ENCODE peak calls at places on chromosomes 16 and 17, in four cellular contexts. M is adrenal gland, P is tibial nerve, K is thoracic aorta. E is an unnamed sample.

GRCh38 chr17:44220211-44221071 is 966 bp upstream of the UBTF start:
- DNase-seq in M (peak; percentile 61), P (no peak), K (no peak), E (no peak)

GRCh38 chr16:64910351-64910750 is 211.5 kb downstream of the CDH11 start:
- DNase-seq in M (peak; percentile 42), P (no peak), K (peak; percentile 19), E (peak; percentile 71)

GRCh38 chr17:68057531-68057952 is 22.0 kb downstream of the KPNA2 start:
- DNase-seq in M (peak; percentile 40), P (no peak), K (no peak), E (no peak)

GRCh38 chr17:7922499-7923289 is 6.6 kb upstream of the RNF227 start:
- DNase-seq in M (peak; percentile 87), P (peak; percentile 81), K (peak; percentile 52), E (peak; percentile 37)

GRCh38 chr16:55494994-55495421 is 13.9 kb upstream of the LPCAT2 start:
- DNase-seq in M (peak; percentile 55), P (peak; percentile 81), K (no peak), E (peak; percentile 87)

GRCh38 chr17:49104511-49105074 is 28.0 kb upstream of the B4GALNT2 start:
- DNase-seq in M (no peak), P (no peak), K (no peak), E (no peak)

GRCh38 chr17:3730881-3731429 is 7.3 kb downstream of the HASPIN start:
- DNase-seq in M (no peak), P (no peak), K (no peak), E (no peak)

GRCh38 chr17:46758614-46759013 is 59.9 kb downstream of the WNT3 start:
- DNase-seq in M (no peak), P (no peak), K (no peak), E (no peak)

GRCh38 chr16:56911771-56912541 is 20.0 kb upstream of the HERPUD1 start:
- DNase-seq in M (peak; percentile 48), P (peak; percentile 36), K (no peak), E (no peak)

GRCh38 chr17:62712011-62712615 is 84.6 kb downstream of the MRC2 start:
- DNase-seq in M (no peak), P (no peak), K (no peak), E (no peak)

GRCh38 chr16:24036038-24036543 is 200.3 kb downstream of the PRKCB start:
- DNase-seq in M (no peak), P (no peak), K (no peak), E (no peak)

GRCh38 chr17:69967910-69968411 is 107.1 kb upstream of the KCNJ16 start:
- DNase-seq in M (no peak), P (no peak), K (no peak), E (peak; percentile 80)

GRCh38 chr17:45040459-45040858 is 11.0 kb downstream of the DCAKD start:
- DNase-seq in M (no peak), P (no peak), K (no peak), E (no peak)

GRCh38 chr17:4939554-4939803 is 367 bp downstream of the SLC25A11 start:
- DNase-seq in M (peak; percentile 61), P (no peak), K (no peak), E (no peak)

GRCh38 chr17:7561028-7561575 is 617 bp upstream of the SENP3 start:
- DNase-seq in M (peak; percentile 96), P (peak; percentile 87), K (peak; percentile 70), E (peak; percentile 61)

GRCh38 chr16:55331648-55332185 is 7.7 kb downstream of the IRX6 start:
- DNase-seq in M (no peak), P (no peak), K (no peak), E (no peak)

GRCh38 chr17:20085283-20085875 is 76.2 kb downstream of the SPECC1 start:
- DNase-seq in M (no peak), P (no peak), K (no peak), E (no peak)

GRCh38 chr16:57147381-57148191 is 38.3 kb downstream of the PSME3IP1 start:
- DNase-seq in M (no peak), P (no peak), K (no peak), E (no peak)

GRCh38 chr17:15945493-15946209 is 721 bp downstream of the ADORA2B start:
- DNase-seq in M (no peak), P (no peak), K (no peak), E (no peak)

GRCh38 chr16:50300942-50301625 is 34.7 kb downstream of the ADCY7 start:
- DNase-seq in M (no peak), P (no peak), K (no peak), E (no peak)

GRCh38 chr16:66935319-66936011 is at the start of gene CES2:
- DNase-seq in M (peak; percentile 87), P (no peak), K (no peak), E (no peak)

GRCh38 chr16:11431915-11432465 is 86.7 kb downstream of the RMI2 start:
- DNase-seq in M (no peak), P (no peak), K (no peak), E (no peak)

GRCh38 chr17:71260366-71260765 is 860.5 kb upstream of the SOX9 start:
- DNase-seq in M (no peak), P (no peak), K (no peak), E (no peak)

GRCh38 chr16:24257965-24258364 is 1.8 kb downstream of the CACNG3 start:
- DNase-seq in M (no peak), P (no peak), K (no peak), E (no peak)

GRCh38 chr17:17435323-17435722 is 41.5 kb upstream of the MED9 start:
- DNase-seq in M (no peak), P (no peak), K (no peak), E (peak; percentile 92)

GRCh38 chr17:27906238-27906603 is 13.1 kb upstream of the LYRM9 start:
- DNase-seq in M (no peak), P (no peak), K (no peak), E (no peak)

GRCh38 chr17:40303706-40304450 is 5.1 kb upstream of the RARA start:
- DNase-seq in M (no peak), P (no peak), K (no peak), E (no peak)

GRCh38 chr17:48756816-48757215 is 28.3 kb upstream of the HOXB13 start:
- DNase-seq in M (no peak), P (no peak), K (no peak), E (no peak)

GRCh38 chr16:52547834-52548215 is 882 bp upstream of the TOX3 start:
- DNase-seq in M (no peak), P (no peak), K (no peak), E (no peak)

GRCh38 chr16:49377196-49377755 is 3.7 kb downstream of the C16orf78 start:
- DNase-seq in M (no peak), P (no peak), K (no peak), E (no peak)

GRCh38 chr17:79732804-79733691 is 2.3 kb downstream of the ENPP7 start:
- DNase-seq in M (peak; percentile 43), P (peak; percentile 17), K (no peak), E (no peak)

GRCh38 chr17:69608114-69608513 is 193.6 kb downstream of the MAP2K6 start:
- DNase-seq in M (no peak), P (no peak), K (no peak), E (no peak)

GRCh38 chr16:23608194-23608593 is 12.1 kb upstream of the NDUFAB1 start:
- DNase-seq in M (no peak), P (no peak), K (no peak), E (peak; percentile 8)

GRCh38 chr17:1638624-1639300 is 6.8 kb downstream of the SCARF1 start:
- DNase-seq in M (no peak), P (no peak), K (no peak), E (no peak)

GRCh38 chr17:1635675-1636465 is 7.2 kb upstream of the SLC43A2 start:
- DNase-seq in M (peak; percentile 67), P (no peak), K (no peak), E (no peak)

GRCh38 chr17:1639549-1639948 is 6.0 kb downstream of the SCARF1 start:
- DNase-seq in M (no peak), P (no peak), K (no peak), E (no peak)

GRCh38 chr17:1636732-1637285 is 8.2 kb upstream of the SLC43A2 start:
- DNase-seq in M (no peak), P (no peak), K (no peak), E (no peak)

DNA sequence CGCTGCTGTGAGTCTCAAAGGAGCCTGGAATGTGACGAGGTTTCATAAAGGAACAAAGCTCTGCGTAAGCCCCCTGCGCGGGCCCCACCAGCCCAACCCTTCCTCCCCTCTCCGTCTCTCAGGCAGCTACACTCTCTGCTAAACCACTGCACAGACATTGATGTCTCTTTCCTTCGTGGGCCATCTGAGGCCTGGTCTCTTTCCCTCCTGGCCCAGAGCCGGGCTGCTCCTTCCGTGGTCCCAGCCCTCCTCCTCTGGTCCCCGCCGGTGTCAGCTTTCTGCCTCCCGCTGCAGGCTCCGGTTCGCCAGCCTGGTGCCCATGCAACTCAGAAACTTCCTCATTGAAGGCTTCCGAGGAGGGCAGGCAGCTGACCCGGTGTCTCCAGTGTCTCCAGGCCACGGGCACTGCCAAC is 7.4 kb downstream of the SCARF1 start:
- DNase-seq in M (no peak), P (no peak), K (no peak), E (no peak)
- H3K4me3 ChIP-seq in M (no peak overlapping the region), P (no peak overlapping the region), K (no peak overlapping the region), E (no peak overlapping the region)

GRCh38 chr17:72565006-72565405 is 444.2 kb downstream of the SOX9 start:
- DNase-seq in M (no peak), P (no peak), K (no peak), E (no peak)

GRCh38 chr17:72565758-72566157 is 444.9 kb downstream of the SOX9 start:
- DNase-seq in M (no peak), P (no peak), K (no peak), E (no peak)

GRCh38 chr17:72562628-72563188 is 441.9 kb downstream of the SOX9 start:
- DNase-seq in M (no peak), P (no peak), K (no peak), E (no peak)

GRCh38 chr17:72561680-72562079 is 440.9 kb downstream of the SOX9 start:
- DNase-seq in M (no peak), P (no peak), K (no peak), E (no peak)

GRCh38 chr17:72563952-72564351 is 443.1 kb downstream of the SOX9 start:
- DNase-seq in M (no peak), P (no peak), K (no peak), E (no peak)
- H3K27me3 ChIP-seq in M (peaks cover 2% of the 10 kb centered on the region), P (no peaks in the 10 kb centered on the region), K (no peaks in the 10 kb centered on the region), E (no peaks in the 10 kb centered on the region)

DNA sequence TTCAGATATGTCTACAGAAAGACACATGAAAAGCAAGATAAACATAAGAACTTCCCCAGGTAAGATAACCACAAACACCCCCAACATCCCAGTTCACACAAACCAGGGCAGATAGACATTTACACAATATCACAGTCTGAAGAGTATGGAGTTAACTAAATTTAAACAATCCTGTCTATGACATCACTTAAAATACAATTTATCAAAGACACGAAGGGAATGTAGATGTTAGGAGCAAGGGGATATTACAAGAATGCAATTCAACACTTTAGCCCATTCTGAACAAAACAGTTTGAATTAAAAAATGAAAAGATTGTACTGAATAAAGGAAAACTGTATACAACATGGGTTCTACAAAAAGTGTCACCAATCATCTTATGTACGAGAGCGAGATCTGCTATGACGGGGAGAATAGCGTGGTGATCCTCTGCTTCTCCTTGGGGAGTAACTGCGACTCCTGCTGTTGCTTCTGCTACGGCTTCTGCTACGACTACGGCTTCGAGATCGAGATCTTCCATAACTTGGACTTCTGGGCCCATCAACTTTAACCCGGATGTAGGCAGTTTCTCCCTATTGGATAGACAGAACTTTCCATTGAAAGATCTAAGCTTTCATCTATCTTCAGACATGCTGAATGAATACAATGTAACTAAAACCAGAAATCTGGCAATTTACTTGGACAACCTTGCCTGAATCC is 1.9 kb downstream of the SRSF1 start:
- DNase-seq in M (no peak), P (no peak), K (no peak), E (no peak)
- H3K4me3 ChIP-seq in M (no peak overlapping the region), P (peak overlapping the region; percentile 61), K (peak overlapping the region; percentile 92), E (peak overlapping the region; percentile 99)

GRCh38 chr16:3192476-3193019 is 4.5 kb downstream of the OR1F1 start:
- DNase-seq in M (no peak), P (no peak), K (no peak), E (no peak)
- H3K27me3 ChIP-seq in M (peaks cover 86% of the 10 kb centered on the region), P (peaks cover 98% of the 10 kb centered on the region), K (peaks cover 40% of the 10 kb centered on the region), E (peaks cover 18% of the 10 kb centered on the region)

GRCh38 chr16:68074850-68075249 is 10.3 kb upstream of the NFATC3 start:
- DNase-seq in M (no peak), P (no peak), K (no peak), E (no peak)
- H3K4me3 ChIP-seq in M (no peak overlapping the region), P (no peak overlapping the region), K (no peak overlapping the region), E (no peak overlapping the region)

E was measured in AG04450.